ENCODE peak calls at places on chromosome 4, in ten cellular contexts. One of them, this sample, is unnamed.

GRCh38 chr4:1706358-1706757 is 5.8 kb downstream of the SLBP start:
- DNase-seq in H9: no peak
- DNase-seq in fibroblast of villous mesenchyme: no peak
- DNase-seq in naive thymus-derived CD8-positive, alpha-beta T cell: no peak
- DNase-seq in fibroblast of pulmonary artery: no peak
- DNase-seq in astrocyte of the cerebellum: no peak
- DNase-seq in astrocyte of the spinal cord: no peak
- DNase-seq in AG20443: no peak
- DNase-seq in EL: no peak
- DNase-seq in NCI-H748 treated with DMSO at 0.1 percent for 48 hours: no peak
- DNase-seq in this sample: no peak

GRCh38 chr4:10982305-10982704 is 297.7 kb upstream of the CLNK start:
- DNase-seq in NCI-H748 treated with DMSO at 0.1 percent for 48 hours: no peak
- DNase-seq in EL: no peak
- DNase-seq in astrocyte of the spinal cord: no peak
- DNase-seq in H9: peak; percentile 40
- DNase-seq in astrocyte of the cerebellum: no peak
- DNase-seq in naive thymus-derived CD8-positive, alpha-beta T cell: no peak
- DNase-seq in AG20443: no peak
- DNase-seq in fibroblast of pulmonary artery: no peak
- DNase-seq in fibroblast of villous mesenchyme: no peak
- DNase-seq in this sample: no peak

GRCh38 chr4:42262701-42263490 is 110.4 kb upstream of the BEND4 start:
- DNase-seq in H9: no peak
- DNase-seq in AG20443: no peak
- DNase-seq in EL: no peak
- DNase-seq in astrocyte of the cerebellum: no peak
- DNase-seq in naive thymus-derived CD8-positive, alpha-beta T cell: no peak
- DNase-seq in NCI-H748 treated with DMSO at 0.1 percent for 48 hours: no peak
- DNase-seq in fibroblast of villous mesenchyme: peak; percentile 66
- DNase-seq in astrocyte of the spinal cord: no peak
- DNase-seq in fibroblast of pulmonary artery: peak; percentile 7
- DNase-seq in this sample: no peak

GRCh38 chr4:113232194-113232593 is 182.7 kb downstream of the ANK2 start:
- DNase-seq in H9: no peak
- DNase-seq in astrocyte of the spinal cord: peak; percentile 15
- DNase-seq in fibroblast of villous mesenchyme: no peak
- DNase-seq in AG20443: no peak
- DNase-seq in naive thymus-derived CD8-positive, alpha-beta T cell: no peak
- DNase-seq in fibroblast of pulmonary artery: peak; percentile 21
- DNase-seq in NCI-H748 treated with DMSO at 0.1 percent for 48 hours: no peak
- DNase-seq in EL: peak; percentile 52
- DNase-seq in astrocyte of the cerebellum: no peak
- DNase-seq in this sample: no peak

GRCh38 chr4:2836391-2836859 is 7.2 kb upstream of the ADD1 start:
- DNase-seq in H9: no peak
- DNase-seq in fibroblast of villous mesenchyme: no peak
- DNase-seq in NCI-H748 treated with DMSO at 0.1 percent for 48 hours: no peak
- DNase-seq in astrocyte of the cerebellum: no peak
- DNase-seq in EL: no peak
- DNase-seq in astrocyte of the spinal cord: no peak
- DNase-seq in fibroblast of pulmonary artery: no peak
- DNase-seq in naive thymus-derived CD8-positive, alpha-beta T cell: peak; percentile 10
- DNase-seq in AG20443: no peak
- DNase-seq in this sample: no peak

GRCh38 chr4:187088070-187088799 is 364.6 kb upstream of the FAT1 start:
- DNase-seq in EL: no peak
- DNase-seq in naive thymus-derived CD8-positive, alpha-beta T cell: no peak
- DNase-seq in fibroblast of pulmonary artery: no peak
- DNase-seq in astrocyte of the spinal cord: no peak
- DNase-seq in NCI-H748 treated with DMSO at 0.1 percent for 48 hours: no peak
- DNase-seq in AG20443: no peak
- DNase-seq in H9: no peak
- DNase-seq in astrocyte of the cerebellum: no peak
- DNase-seq in fibroblast of villous mesenchyme: no peak
- DNase-seq in this sample: no peak

GRCh38 chr4:15636818-15637217 is 18.3 kb downstream of the FBXL5 start:
- DNase-seq in naive thymus-derived CD8-positive, alpha-beta T cell: no peak
- DNase-seq in astrocyte of the cerebellum: no peak
- DNase-seq in EL: no peak
- DNase-seq in fibroblast of villous mesenchyme: no peak
- DNase-seq in astrocyte of the spinal cord: no peak
- DNase-seq in AG20443: no peak
- DNase-seq in NCI-H748 treated with DMSO at 0.1 percent for 48 hours: no peak
- DNase-seq in H9: no peak
- DNase-seq in fibroblast of pulmonary artery: no peak
- DNase-seq in this sample: no peak

GRCh38 chr4:2691952-2692435 is 64.1 kb downstream of the TNIP2 start:
- DNase-seq in naive thymus-derived CD8-positive, alpha-beta T cell: no peak
- DNase-seq in astrocyte of the cerebellum: no peak
- DNase-seq in EL: no peak
- DNase-seq in NCI-H748 treated with DMSO at 0.1 percent for 48 hours: no peak
- DNase-seq in astrocyte of the spinal cord: no peak
- DNase-seq in H9: no peak
- DNase-seq in fibroblast of pulmonary artery: no peak
- DNase-seq in fibroblast of villous mesenchyme: no peak
- DNase-seq in AG20443: no peak
- DNase-seq in this sample: no peak

GRCh38 chr4:38691251-38692008 is 27.4 kb downstream of the KLF3 start:
- DNase-seq in fibroblast of pulmonary artery: peak; percentile 91
- DNase-seq in astrocyte of the cerebellum: no peak
- DNase-seq in naive thymus-derived CD8-positive, alpha-beta T cell: no peak
- DNase-seq in H9: no peak
- DNase-seq in NCI-H748 treated with DMSO at 0.1 percent for 48 hours: no peak
- DNase-seq in EL: no peak
- DNase-seq in AG20443: peak; percentile 53
- DNase-seq in fibroblast of villous mesenchyme: peak; percentile 92
- DNase-seq in astrocyte of the spinal cord: no peak
- DNase-seq in this sample: no peak

GRCh38 chr4:170990989-170991589 is 822.1 kb upstream of the GALNTL6 start:
- DNase-seq in AG20443: no peak
- DNase-seq in NCI-H748 treated with DMSO at 0.1 percent for 48 hours: peak; percentile 57
- DNase-seq in naive thymus-derived CD8-positive, alpha-beta T cell: no peak
- DNase-seq in fibroblast of pulmonary artery: no peak
- DNase-seq in astrocyte of the cerebellum: peak; percentile 4
- DNase-seq in astrocyte of the spinal cord: no peak
- DNase-seq in EL: no peak
- DNase-seq in H9: peak; percentile 67
- DNase-seq in fibroblast of villous mesenchyme: no peak
- DNase-seq in this sample: no peak

GRCh38 chr4:54382623-54383022 is 153.5 kb downstream of the PDGFRA start:
- DNase-seq in EL: no peak
- DNase-seq in H9: no peak
- DNase-seq in AG20443: no peak
- DNase-seq in naive thymus-derived CD8-positive, alpha-beta T cell: no peak
- DNase-seq in fibroblast of pulmonary artery: no peak
- DNase-seq in NCI-H748 treated with DMSO at 0.1 percent for 48 hours: no peak
- DNase-seq in astrocyte of the spinal cord: no peak
- DNase-seq in astrocyte of the cerebellum: no peak
- DNase-seq in fibroblast of villous mesenchyme: no peak
- DNase-seq in this sample: no peak

GRCh38 chr4:118206627-118207026 is 146.2 kb downstream of the PRSS12 start:
- DNase-seq in astrocyte of the spinal cord: no peak
- DNase-seq in NCI-H748 treated with DMSO at 0.1 percent for 48 hours: no peak
- DNase-seq in H9: no peak
- DNase-seq in AG20443: peak; percentile 10
- DNase-seq in EL: peak; percentile 8
- DNase-seq in naive thymus-derived CD8-positive, alpha-beta T cell: no peak
- DNase-seq in astrocyte of the cerebellum: no peak
- DNase-seq in fibroblast of pulmonary artery: peak; percentile 2
- DNase-seq in fibroblast of villous mesenchyme: no peak
- DNase-seq in this sample: no peak

GRCh38 chr4:159390648-159391047 is 287.8 kb downstream of the RAPGEF2 start:
- DNase-seq in NCI-H748 treated with DMSO at 0.1 percent for 48 hours: no peak
- DNase-seq in EL: peak; percentile 98
- DNase-seq in fibroblast of villous mesenchyme: peak; percentile 95
- DNase-seq in astrocyte of the spinal cord: peak; percentile 98
- DNase-seq in astrocyte of the cerebellum: peak; percentile 98
- DNase-seq in fibroblast of pulmonary artery: peak; percentile 97
- DNase-seq in AG20443: peak; percentile 30
- DNase-seq in H9: no peak
- DNase-seq in naive thymus-derived CD8-positive, alpha-beta T cell: no peak
- DNase-seq in this sample: peak; percentile 95

GRCh38 chr4:108135549-108136209 is 33.1 kb downstream of the LEF1 start:
- DNase-seq in fibroblast of pulmonary artery: no peak
- DNase-seq in astrocyte of the cerebellum: no peak
- DNase-seq in astrocyte of the spinal cord: no peak
- DNase-seq in naive thymus-derived CD8-positive, alpha-beta T cell: no peak
- DNase-seq in fibroblast of villous mesenchyme: no peak
- DNase-seq in AG20443: no peak
- DNase-seq in H9: peak; percentile 86
- DNase-seq in EL: no peak
- DNase-seq in NCI-H748 treated with DMSO at 0.1 percent for 48 hours: peak; percentile 73
- DNase-seq in this sample: no peak

GRCh38 chr4:180674629-180675367 is 1568.4 kb upstream of the TENM3 start:
- DNase-seq in fibroblast of pulmonary artery: no peak
- DNase-seq in H9: no peak
- DNase-seq in EL: no peak
- DNase-seq in NCI-H748 treated with DMSO at 0.1 percent for 48 hours: no peak
- DNase-seq in naive thymus-derived CD8-positive, alpha-beta T cell: no peak
- DNase-seq in fibroblast of villous mesenchyme: no peak
- DNase-seq in AG20443: no peak
- DNase-seq in astrocyte of the spinal cord: no peak
- DNase-seq in astrocyte of the cerebellum: no peak
- DNase-seq in this sample: no peak

GRCh38 chr4:95181446-95182306 is 367.1 kb downstream of the UNC5C start:
- DNase-seq in fibroblast of pulmonary artery: peak; percentile 24
- DNase-seq in H9: peak; percentile 74
- DNase-seq in naive thymus-derived CD8-positive, alpha-beta T cell: no peak
- DNase-seq in EL: no peak
- DNase-seq in NCI-H748 treated with DMSO at 0.1 percent for 48 hours: peak; percentile 32
- DNase-seq in AG20443: peak; percentile 60
- DNase-seq in astrocyte of the cerebellum: peak; percentile 48
- DNase-seq in astrocyte of the spinal cord: peak; percentile 80
- DNase-seq in fibroblast of villous mesenchyme: no peak
- DNase-seq in this sample: no peak

GRCh38 chr4:90000995-90001394 is 106.3 kb downstream of the MMRN1 start:
- DNase-seq in H9: no peak
- DNase-seq in AG20443: no peak
- DNase-seq in astrocyte of the cerebellum: no peak
- DNase-seq in naive thymus-derived CD8-positive, alpha-beta T cell: no peak
- DNase-seq in EL: no peak
- DNase-seq in fibroblast of pulmonary artery: no peak
- DNase-seq in NCI-H748 treated with DMSO at 0.1 percent for 48 hours: no peak
- DNase-seq in fibroblast of villous mesenchyme: no peak
- DNase-seq in astrocyte of the spinal cord: no peak
- DNase-seq in this sample: no peak

GRCh38 chr4:92299152-92299551 is 4.6 kb upstream of the GRID2 start:
- DNase-seq in fibroblast of pulmonary artery: peak; percentile 54
- DNase-seq in astrocyte of the cerebellum: no peak
- DNase-seq in EL: no peak
- DNase-seq in fibroblast of villous mesenchyme: no peak
- DNase-seq in AG20443: no peak
- DNase-seq in NCI-H748 treated with DMSO at 0.1 percent for 48 hours: no peak
- DNase-seq in H9: no peak
- DNase-seq in astrocyte of the spinal cord: peak; percentile 23
- DNase-seq in naive thymus-derived CD8-positive, alpha-beta T cell: no peak
- DNase-seq in this sample: no peak

GRCh38 chr4:5788144-5788543 is 77.1 kb downstream of the EVC start:
- DNase-seq in astrocyte of the spinal cord: no peak
- DNase-seq in astrocyte of the cerebellum: no peak
- DNase-seq in fibroblast of pulmonary artery: no peak
- DNase-seq in naive thymus-derived CD8-positive, alpha-beta T cell: no peak
- DNase-seq in H9: peak; percentile 10
- DNase-seq in NCI-H748 treated with DMSO at 0.1 percent for 48 hours: no peak
- DNase-seq in AG20443: no peak
- DNase-seq in EL: no peak
- DNase-seq in fibroblast of villous mesenchyme: no peak
- DNase-seq in this sample: no peak

GRCh38 chr4:42600578-42600977 is 56.3 kb downstream of the ATP8A1 start:
- DNase-seq in astrocyte of the spinal cord: no peak
- DNase-seq in fibroblast of villous mesenchyme: no peak
- DNase-seq in astrocyte of the cerebellum: no peak
- DNase-seq in naive thymus-derived CD8-positive, alpha-beta T cell: no peak
- DNase-seq in NCI-H748 treated with DMSO at 0.1 percent for 48 hours: no peak
- DNase-seq in AG20443: no peak
- DNase-seq in fibroblast of pulmonary artery: no peak
- DNase-seq in EL: no peak
- DNase-seq in H9: no peak
- DNase-seq in this sample: no peak

GRCh38 chr4:147122697-147123472 is 177.2 kb upstream of the TTC29 start:
- DNase-seq in EL: no peak
- DNase-seq in fibroblast of villous mesenchyme: peak; percentile 65
- DNase-seq in fibroblast of pulmonary artery: no peak
- DNase-seq in naive thymus-derived CD8-positive, alpha-beta T cell: no peak
- DNase-seq in AG20443: no peak
- DNase-seq in astrocyte of the cerebellum: no peak
- DNase-seq in NCI-H748 treated with DMSO at 0.1 percent for 48 hours: no peak
- DNase-seq in astrocyte of the spinal cord: no peak
- DNase-seq in H9: no peak
- DNase-seq in this sample: no peak

GRCh38 chr4:8410641-8411271 is 29.8 kb downstream of the ACOX3 start:
- DNase-seq in fibroblast of pulmonary artery: peak; percentile 63
- DNase-seq in NCI-H748 treated with DMSO at 0.1 percent for 48 hours: peak; percentile 59
- DNase-seq in EL: peak; percentile 60
- DNase-seq in fibroblast of villous mesenchyme: peak; percentile 66
- DNase-seq in naive thymus-derived CD8-positive, alpha-beta T cell: no peak
- DNase-seq in astrocyte of the cerebellum: no peak
- DNase-seq in astrocyte of the spinal cord: peak; percentile 59
- DNase-seq in H9: peak; percentile 89
- DNase-seq in AG20443: peak; percentile 62
- DNase-seq in this sample: no peak

GRCh38 chr4:1598206-1598605 is 85.9 kb downstream of the FAM53A start:
- DNase-seq in AG20443: no peak
- DNase-seq in fibroblast of pulmonary artery: no peak
- DNase-seq in astrocyte of the cerebellum: no peak
- DNase-seq in naive thymus-derived CD8-positive, alpha-beta T cell: no peak
- DNase-seq in EL: no peak
- DNase-seq in NCI-H748 treated with DMSO at 0.1 percent for 48 hours: no peak
- DNase-seq in fibroblast of villous mesenchyme: no peak
- DNase-seq in astrocyte of the spinal cord: no peak
- DNase-seq in H9: no peak
- DNase-seq in this sample: no peak

GRCh38 chr4:136337216-136337615 is 1195.1 kb downstream of the PCDH18 start:
- DNase-seq in naive thymus-derived CD8-positive, alpha-beta T cell: no peak
- DNase-seq in astrocyte of the cerebellum: no peak
- DNase-seq in astrocyte of the spinal cord: no peak
- DNase-seq in EL: no peak
- DNase-seq in H9: no peak
- DNase-seq in fibroblast of villous mesenchyme: no peak
- DNase-seq in fibroblast of pulmonary artery: no peak
- DNase-seq in NCI-H748 treated with DMSO at 0.1 percent for 48 hours: no peak
- DNase-seq in AG20443: no peak
- DNase-seq in this sample: no peak

GRCh38 chr4:121155893-121156292 is 8.2 kb downstream of the TNIP3 start:
- DNase-seq in EL: peak; percentile 85
- DNase-seq in H9: no peak
- DNase-seq in naive thymus-derived CD8-positive, alpha-beta T cell: no peak
- DNase-seq in astrocyte of the cerebellum: peak; percentile 35
- DNase-seq in NCI-H748 treated with DMSO at 0.1 percent for 48 hours: no peak
- DNase-seq in astrocyte of the spinal cord: peak; percentile 82
- DNase-seq in AG20443: peak; percentile 82
- DNase-seq in fibroblast of villous mesenchyme: peak; percentile 61
- DNase-seq in fibroblast of pulmonary artery: peak; percentile 96
- DNase-seq in this sample: peak; percentile 48

GRCh38 chr4:182143822-182144620 is 99.2 kb upstream of the TENM3 start:
- DNase-seq in naive thymus-derived CD8-positive, alpha-beta T cell: no peak
- DNase-seq in H9: peak; percentile 80
- DNase-seq in fibroblast of pulmonary artery: peak; percentile 50
- DNase-seq in AG20443: peak; percentile 74
- DNase-seq in NCI-H748 treated with DMSO at 0.1 percent for 48 hours: peak; percentile 61
- DNase-seq in astrocyte of the cerebellum: peak; percentile 62
- DNase-seq in astrocyte of the spinal cord: peak; percentile 84
- DNase-seq in EL: peak; percentile 74
- DNase-seq in fibroblast of villous mesenchyme: peak; percentile 30
- DNase-seq in this sample: peak; percentile 54

GRCh38 chr4:169159614-169160013 is 111.1 kb downstream of the SH3RF1 start:
- DNase-seq in naive thymus-derived CD8-positive, alpha-beta T cell: no peak
- DNase-seq in EL: peak; percentile 89
- DNase-seq in AG20443: peak; percentile 30
- DNase-seq in H9: no peak
- DNase-seq in astrocyte of the spinal cord: peak; percentile 75
- DNase-seq in NCI-H748 treated with DMSO at 0.1 percent for 48 hours: no peak
- DNase-seq in fibroblast of pulmonary artery: peak; percentile 84
- DNase-seq in fibroblast of villous mesenchyme: peak; percentile 39
- DNase-seq in astrocyte of the cerebellum: peak; percentile 54
- DNase-seq in this sample: no peak

GRCh38 chr4:95165926-95166524 is 382.7 kb downstream of the UNC5C start:
- DNase-seq in astrocyte of the cerebellum: peak; percentile 77
- DNase-seq in naive thymus-derived CD8-positive, alpha-beta T cell: no peak
- DNase-seq in astrocyte of the spinal cord: peak; percentile 79
- DNase-seq in AG20443: peak; percentile 66
- DNase-seq in H9: no peak
- DNase-seq in NCI-H748 treated with DMSO at 0.1 percent for 48 hours: peak; percentile 72
- DNase-seq in EL: peak; percentile 42
- DNase-seq in fibroblast of pulmonary artery: peak; percentile 83
- DNase-seq in fibroblast of villous mesenchyme: peak; percentile 75
- DNase-seq in this sample: peak; percentile 25

This sample was measured in kidney epithelial cell.